ENCODE peak calls at places on chromosomes 7 and 10, in five cellular contexts. D is upper lobe of right lung, V is WERI-Rb-1, P is cardiac muscle cell, G is neural progenitor cell. Z is an unnamed sample.

GRCh38 chr10:32995751-32996150 is 37.7 kb upstream of the ITGB1 start:
- DNase-seq in D (no peak), V (no peak), P (no peak), G (no peak), Z (no peak)

GRCh38 chr10:93390691-93391090 is 91.4 kb downstream of the MYOF start:
- DNase-seq in D (no peak), V (no peak), P (no peak), G (no peak), Z (no peak)

GRCh38 chr7:129494041-129494440 is 8.3 kb upstream of the SMKR1 start:
- DNase-seq in D (no peak), V (no peak), P (peak), G (no peak), Z (no peak)

GRCh38 chr10:78692071-78692470 is 376.7 kb upstream of the ZMIZ1 start:
- DNase-seq in D (no peak), V (no peak), P (no peak), G (no peak), Z (no peak)

GRCh38 chr10:101060951-101061813 is 607 bp upstream of the KAZALD1 start:
- DNase-seq in D (peak), V (peak), P (peak), G (peak), Z (peak)

GRCh38 chr10:82674036-82674435 is 799.0 kb downstream of the NRG3 start:
- DNase-seq in D (no peak), V (no peak), P (no peak), G (no peak), Z (no peak)

GRCh38 chr10:33669861-33670385 is 335.5 kb upstream of the NRP1 start:
- DNase-seq in D (no peak), V (peak), P (no peak), G (peak), Z (no peak)

GRCh38 chr10:71968553-71969474 is 4.6 kb downstream of the CHST3 start:
- DNase-seq in D (no peak), V (no peak), P (peak), G (no peak), Z (no peak)

GRCh38 chr10:1715821-1716220 is 21.5 kb downstream of the ADARB2 start:
- DNase-seq in D (no peak), V (peak), P (no peak), G (peak), Z (no peak)

GRCh38 chr10:4812952-4813351 is 13.1 kb upstream of the AKR1E2 start:
- DNase-seq in D (no peak), V (peak), P (peak), G (no peak), Z (no peak)

GRCh38 chr7:28315565-28316420 is 96.5 kb upstream of the CREB5 start:
- DNase-seq in D (no peak), V (no peak), P (peak), G (no peak), Z (no peak)

GRCh38 chr10:44020322-44021111 is 364.4 kb downstream of the CXCL12 start:
- DNase-seq in D (no peak), V (no peak), P (no peak), G (no peak), Z (no peak)

GRCh38 chr10:118033905-118034304 is 12.8 kb downstream of the RAB11FIP2 start:
- DNase-seq in D (no peak), V (no peak), P (peak), G (no peak), Z (no peak)

GRCh38 chr7:31517513-31517912 is 3.6 kb downstream of the ITPRID1 start:
- DNase-seq in D (no peak), V (no peak), P (no peak), G (no peak), Z (no peak)
- H3K27ac ChIP-seq in D (no peak), V (no peak), P (no peak), G (no peak), Z (no peak)

GRCh38 chr7:36082910-36083309 is 70.1 kb upstream of the EEPD1 start:
- DNase-seq in D (no peak), V (peak), P (no peak), G (peak), Z (no peak)
- TF ChIP-seq CTCF in D (no peak), V (peak), P (peak), G (peak), Z (no peak)

GRCh38 chr7:117014673-117015133 is 61.4 kb downstream of the ST7 start:
- DNase-seq in D (no peak), V (no peak), P (peak), G (peak), Z (peak)
- H3K4me3 ChIP-seq in D (peak), V (no peak), P (peak), G (no peak), Z (peak)

GRCh38 chr7:18444856-18445255 is 50.7 kb upstream of the HDAC9 start:
- DNase-seq in D (no peak), V (no peak), P (no peak), G (no peak), Z (no peak)
- H3K27ac ChIP-seq in D (no peak), V (no peak), P (no peak), G (no peak), Z (no peak)

DNA sequence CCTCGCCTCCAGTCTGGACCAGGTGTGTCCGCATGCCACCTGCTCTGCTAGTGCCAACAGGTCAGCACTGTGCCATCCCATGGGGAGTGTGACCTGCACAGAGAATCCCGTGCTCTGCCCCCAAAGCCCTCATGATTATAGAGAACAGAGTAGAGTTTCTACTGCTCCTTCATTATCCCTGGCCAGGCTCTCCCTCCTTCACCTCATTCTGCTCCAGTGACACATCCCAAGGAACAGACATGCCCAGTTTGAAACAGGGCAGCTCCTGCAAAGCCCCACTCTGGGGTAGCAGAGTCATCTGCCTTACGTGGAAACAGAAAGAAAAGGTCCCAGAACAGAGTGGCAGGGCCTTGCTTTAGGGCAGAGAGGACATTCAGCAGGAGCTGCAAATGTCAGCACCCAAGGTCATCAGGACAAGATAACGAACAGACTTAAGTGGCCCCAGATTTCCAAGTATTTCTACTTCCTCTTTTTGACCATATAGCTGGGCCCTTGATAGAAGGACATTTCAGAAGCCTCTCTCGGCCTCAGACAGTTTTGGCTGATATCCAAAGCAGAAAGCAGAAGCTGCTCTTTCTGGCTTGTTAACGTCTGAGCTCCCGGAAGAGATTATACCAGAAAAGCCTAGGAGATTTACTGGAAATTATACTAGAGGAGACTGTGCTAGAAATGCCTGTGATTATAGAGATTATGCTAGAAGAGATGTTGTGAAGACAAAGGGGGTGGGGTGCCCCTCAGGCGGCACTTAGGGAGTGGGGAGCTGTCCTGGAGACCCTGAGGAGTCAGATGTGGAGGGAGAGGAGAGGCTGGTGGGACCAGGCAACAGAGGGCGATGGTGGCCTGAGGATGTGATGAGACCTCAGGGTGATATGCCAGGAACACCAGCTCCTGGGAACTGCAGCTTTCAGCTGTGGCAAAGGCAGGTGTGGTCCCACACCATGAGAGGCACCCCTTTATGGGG is 12.6 kb downstream of the TMEM176B start:
- DNase-seq in D (no peak), V (peak), P (peak), G (no peak), Z (no peak)
- TF ChIP-seq CTCF in D (no peak), V (peak), P (no peak), G (peak), Z (no peak)

Z was measured in lower lobe of right lung.